ENCODE peak calls at places on chromosomes 4 and X, in five cellular contexts. X is T-cell, Q is COR-L47, Y is ELF-1, H is endothelial cell of umbilical vein. T is an unnamed sample.
A peak's percentile ranks its signal among the peaks of the same experiment; 100 is the strongest.

GRCh38 chr4:108762559-108763225 is at the start of gene ETNPPL:
- DNase-seq in H (peak; percentile 20), X (no peak), Q (no peak), Y (peak; percentile 77), T (no peak)

GRCh38 chr4:16969696-16970135 is 71.3 kb upstream of the LDB2 start:
- DNase-seq in Y (no peak), H (peak; percentile 28), Q (no peak), X (no peak), T (no peak)

GRCh38 chr4:101071241-101071640 is 276.1 kb downstream of the PPP3CA start:
- DNase-seq in H (no peak), Y (no peak), X (no peak), Q (no peak), T (no peak)

GRCh38 chr4:77194366-77194765 is 37.4 kb downstream of the CCNG2 start:
- DNase-seq in H (no peak), Y (no peak), Q (no peak), X (no peak), T (no peak)

GRCh38 chrX:149846789-149847188 is 34.2 kb upstream of the MAGEA8 start:
- DNase-seq in X (no peak), Y (no peak), H (no peak), Q (no peak), T (no peak)

GRCh38 chrX:9867753-9868152 is 81.5 kb downstream of the SHROOM2 start:
- DNase-seq in X (no peak), Q (no peak), Y (no peak), H (no peak), T (no peak)

GRCh38 chr4:9765091-9765490 is 16.3 kb upstream of the DRD5 start:
- DNase-seq in Q (no peak), X (no peak), Y (peak; percentile 36), H (peak; percentile 24), T (no peak)

GRCh38 chr4:105192910-105193309 is 46.2 kb downstream of the TET2 start:
- DNase-seq in Q (no peak), Y (no peak), H (no peak), X (no peak), T (no peak)

GRCh38 chr4:6470502-6471302 is 1.7 kb downstream of the PPP2R2C start:
- DNase-seq in Q (peak; percentile 32), Y (peak; percentile 30), H (peak; percentile 12), X (no peak), T (no peak)

GRCh38 chr4:7929530-7929951 is 10.1 kb downstream of the AFAP1 start:
- DNase-seq in Q (peak; percentile 22), X (no peak), H (no peak), Y (peak; percentile 91), T (no peak)

GRCh38 chr4:147096667-147097604 is 151.3 kb upstream of the TTC29 start:
- DNase-seq in Y (no peak), Q (peak; percentile 39), H (peak; percentile 63), X (no peak), T (no peak)

GRCh38 chrX:152876931-152877840 is 20.7 kb upstream of the ZNF185 start:
- DNase-seq in H (no peak), Q (no peak), Y (no peak), X (no peak), T (no peak)

GRCh38 chrX:47232803-47233332 is at the start of gene USP11:
- DNase-seq in Q (peak; percentile 57), H (no peak), Y (peak; percentile 76), X (peak; percentile 49), T (peak; percentile 69)

GRCh38 chr4:151743894-151744293 is 16.9 kb downstream of the GATB start:
- DNase-seq in X (no peak), Q (no peak), H (no peak), Y (no peak), T (no peak)

GRCh38 chrX:71859637-71860036 is 51.0 kb upstream of the NHSL2 start:
- DNase-seq in Y (peak; percentile 69), Q (no peak), H (peak; percentile 20), X (no peak), T (no peak)

GRCh38 chrX:110965409-110965808 is 130.6 kb upstream of the PAK3 start:
- DNase-seq in X (no peak), H (no peak), Q (no peak), Y (no peak), T (no peak)

GRCh38 chr4:1200425-1201035 is 28.1 kb upstream of the SPON2 start:
- DNase-seq in H (no peak), X (no peak), Y (peak; percentile 30), Q (no peak), T (no peak)

GRCh38 chrX:84415155-84415554 is 87.1 kb downstream of the HDX start:
- DNase-seq in Q (no peak), X (no peak), H (no peak), Y (no peak), T (no peak)

GRCh38 chr4:152448806-152449205 is 87.1 kb downstream of the FBXW7 start:
- DNase-seq in Q (no peak), X (no peak), H (no peak), Y (no peak), T (no peak)

GRCh38 chr4:129808242-129808641 is 712.3 kb downstream of the C4orf33 start:
- DNase-seq in Y (no peak), H (no peak), Q (no peak), X (no peak), T (no peak)

GRCh38 chrX:144388738-144389137 is 504.9 kb downstream of the UBE2NL start:
- DNase-seq in H (no peak), Q (no peak), Y (no peak), X (no peak), T (no peak)

GRCh38 chr4:57425610-57426009 is 315.4 kb upstream of the IGFBP7 start:
- DNase-seq in Q (no peak), X (no peak), Y (no peak), H (no peak), T (no peak)

GRCh38 chrX:40622741-40623536 is at the start of gene MPC1L:
- DNase-seq in X (no peak), Y (no peak), Q (no peak), H (no peak), T (no peak)

GRCh38 chr4:107490116-107490515 is 229.9 kb downstream of the PAPSS1 start:
- DNase-seq in Y (no peak), Q (no peak), H (no peak), X (no peak), T (no peak)

GRCh38 chrX:108396188-108396885 is 41.9 kb downstream of the COL4A6 start:
- DNase-seq in H (peak; percentile 42), X (no peak), Y (peak; percentile 77), Q (no peak), T (no peak)

GRCh38 chr4:39046243-39046642 is 14.0 kb upstream of the TMEM156 start:
- DNase-seq in H (no peak), Q (no peak), X (no peak), Y (peak; percentile 26), T (no peak)

GRCh38 chrX:133970021-133970550 is 15.3 kb downstream of the GPC3 start:
- DNase-seq in Q (no peak), X (no peak), Y (peak; percentile 69), H (no peak), T (no peak)